ENCODE peak calls at places on chromosome 20, in eight cellular contexts. Z, W, O, N, K, X, L and Q are unnamed samples.

GRCh38 chr20:12649234-12649633 is 359.5 kb upstream of the SPTLC3 start:
- DNase-seq in Z (no peak), W (no peak), O (no peak), N (no peak), K (no peak), X (no peak), L (no peak), Q (no peak)

GRCh38 chr20:23046431-23046830 is 3.0 kb downstream of the THBD start:
- DNase-seq in Z (no peak), W (peak), O (no peak), N (peak), K (no peak), X (no peak), L (no peak), Q (no peak)

GRCh38 chr20:63738687-63739128 is 868 bp upstream of the SLC2A4RG start:
- DNase-seq in Z (no peak), W (no peak), O (peak), N (no peak), K (peak), X (no peak), L (no peak), Q (peak)

GRCh38 chr20:49593441-49594142 is 25.7 kb upstream of the PTGIS start:
- DNase-seq in Z (no peak), W (peak), O (no peak), N (no peak), K (no peak), X (no peak), L (no peak), Q (no peak)

GRCh38 chr20:32205502-32206382 is 1.8 kb downstream of the PLAGL2 start:
- DNase-seq in Z (peak), W (no peak), O (no peak), N (peak), K (no peak), X (no peak), L (no peak), Q (no peak)

GRCh38 chr20:6976535-6976934 is 209.0 kb downstream of the BMP2 start:
- DNase-seq in Z (peak), W (peak), O (no peak), N (peak), K (no peak), X (no peak), L (no peak), Q (no peak)

GRCh38 chr20:35319206-35320197 is 27.3 kb upstream of the FAM83C start:
- DNase-seq in Z (peak), W (peak), O (no peak), N (no peak), K (no peak), X (no peak), L (no peak), Q (no peak)

GRCh38 chr20:14924433-14924832 is 587.0 kb upstream of the FLRT3 start:
- DNase-seq in Z (no peak), W (peak), O (no peak), N (no peak), K (no peak), X (no peak), L (no peak), Q (no peak)

GRCh38 chr20:25296094-25297093 is 48.5 kb downstream of the PYGB start:
- DNase-seq in Z (peak), W (peak), O (no peak), N (peak), K (no peak), X (no peak), L (no peak), Q (no peak)

GRCh38 chr20:64245746-64246595 is 9.6 kb upstream of the PCMTD2 start:
- DNase-seq in Z (no peak), W (no peak), O (no peak), N (no peak), K (no peak), X (no peak), L (no peak), Q (no peak)

GRCh38 chr20:52060794-52061714 is 130.5 kb downstream of the ZFP64 start:
- DNase-seq in Z (peak), W (peak), O (no peak), N (no peak), K (no peak), X (no peak), L (no peak), Q (peak)

GRCh38 chr20:36613974-36614373 is 8.4 kb downstream of the RAB5IF start:
- DNase-seq in Z (peak), W (peak), O (no peak), N (no peak), K (no peak), X (no peak), L (no peak), Q (no peak)

GRCh38 chr20:11204926-11205768 is 531.3 kb upstream of the JAG1 start:
- DNase-seq in Z (peak), W (peak), O (peak), N (peak), K (peak), X (no peak), L (no peak), Q (peak)

GRCh38 chr20:4067600-4068261 is 52.4 kb upstream of the RNF24 start:
- DNase-seq in Z (peak), W (peak), O (peak), N (peak), K (no peak), X (no peak), L (no peak), Q (no peak)

GRCh38 chr20:62353289-62354030 is 13.7 kb downstream of the LAMA5 start:
- DNase-seq in Z (no peak), W (no peak), O (no peak), N (no peak), K (peak), X (no peak), L (no peak), Q (no peak)

GRCh38 chr20:62350629-62351422 is 16.3 kb downstream of the LAMA5 start:
- DNase-seq in Z (peak), W (no peak), O (no peak), N (no peak), K (peak), X (no peak), L (no peak), Q (no peak)

GRCh38 chr20:62354031-62354808 is 12.9 kb downstream of the LAMA5 start:
- DNase-seq in Z (no peak), W (no peak), O (no peak), N (no peak), K (no peak), X (no peak), L (no peak), Q (no peak)

GRCh38 chr20:62351469-62352401 is 15.4 kb downstream of the LAMA5 start:
- DNase-seq in Z (no peak), W (no peak), O (no peak), N (no peak), K (peak), X (no peak), L (no peak), Q (no peak)

GRCh38 chr20:62352402-62353288 is 14.5 kb downstream of the LAMA5 start:
- DNase-seq in Z (peak), W (peak), O (peak), N (no peak), K (peak), X (no peak), L (no peak), Q (no peak)
- TF ChIP-seq CTCF in Z (peak), W (peak), O (peak), N (no peak), K (peak), X (no peak), L (no peak), Q (no peak)

GRCh38 chr20:44068311-44068710 is 118.7 kb downstream of the JPH2 start:
- DNase-seq in Z (no peak), W (no peak), O (no peak), N (peak), K (no peak), X (no peak), L (no peak), Q (no peak)
- TF ChIP-seq CTCF in Z (no peak), W (no peak), O (no peak), N (peak), K (no peak), X (no peak), L (no peak), Q (no peak)

DNA sequence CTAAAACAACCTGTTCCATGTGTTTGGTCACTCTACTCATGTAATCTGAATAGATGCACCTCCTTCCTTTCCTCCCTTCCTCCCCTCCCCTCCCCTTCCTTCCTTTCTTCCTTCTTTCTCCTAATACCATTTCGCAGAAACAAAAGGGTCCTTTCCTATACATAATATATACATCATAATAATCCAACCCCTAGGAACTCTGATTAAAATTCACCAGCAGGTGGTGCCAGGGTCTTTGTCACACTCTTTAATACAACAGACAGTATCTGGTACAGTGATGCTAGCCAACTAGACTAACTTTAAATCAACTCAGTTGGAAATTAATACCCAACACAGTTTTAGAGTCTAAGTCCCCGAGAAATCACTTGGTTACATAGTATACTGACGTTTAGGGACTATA is 181.2 kb upstream of the SHLD1 start:
- DNase-seq in Z (peak), W (peak), O (no peak), N (peak), K (no peak), X (peak), L (no peak), Q (peak)
- TF ChIP-seq CTCF in Z (peak), W (peak), O (peak), N (peak), K (peak), X (peak), L (peak), Q (peak)

GRCh38 chr20:1227121-1227582 is 1.3 kb downstream of the RAD21L1 start:
- DNase-seq in Z (no peak), W (no peak), O (no peak), N (peak), K (no peak), X (no peak), L (no peak), Q (no peak)
- TF ChIP-seq CTCF in Z (no peak), W (no peak), O (no peak), N (no peak), K (no peak), X (no peak), L (no peak), Q (no peak)

GRCh38 chr20:62643521-62644043 is 1.3 kb downstream of the SLCO4A1 start:
- DNase-seq in Z (no peak), W (peak), O (no peak), N (no peak), K (no peak), X (no peak), L (no peak), Q (no peak)

GRCh38 chr20:62644044-62644795 is 1.9 kb downstream of the SLCO4A1 start:
- DNase-seq in Z (no peak), W (peak), O (no peak), N (no peak), K (no peak), X (no peak), L (no peak), Q (no peak)

GRCh38 chr20:62640870-62641748 is 1.2 kb upstream of the SLCO4A1 start:
- DNase-seq in Z (no peak), W (no peak), O (no peak), N (peak), K (no peak), X (no peak), L (no peak), Q (no peak)

GRCh38 chr20:62642666-62643520 is 590 bp downstream of the SLCO4A1 start:
- DNase-seq in Z (peak), W (peak), O (no peak), N (peak), K (no peak), X (peak), L (no peak), Q (no peak)

GRCh38 chr20:62641749-62642665 is at the start of gene SLCO4A1:
- DNase-seq in Z (peak), W (peak), O (peak), N (peak), K (peak), X (peak), L (no peak), Q (peak)
- TF ChIP-seq CTCF in Z (no peak), W (no peak), O (no peak), N (no peak), K (peak), X (no peak), L (no peak), Q (peak)

GRCh38 chr20:17571967-17572638 is 2.2 kb downstream of the DSTN start:
- DNase-seq in Z (peak), W (peak), O (no peak), N (no peak), K (no peak), X (no peak), L (no peak), Q (no peak)

GRCh38 chr20:17568972-17569471 is 853 bp upstream of the DSTN start:
- DNase-seq in Z (peak), W (peak), O (peak), N (no peak), K (peak), X (no peak), L (peak), Q (peak)

GRCh38 chr20:17569616-17570346 is at the start of gene DSTN:
- DNase-seq in Z (peak), W (peak), O (peak), N (peak), K (peak), X (peak), L (peak), Q (peak)

GRCh38 chr20:17571153-17571527 is 1.3 kb downstream of the DSTN start:
- DNase-seq in Z (peak), W (no peak), O (no peak), N (no peak), K (no peak), X (no peak), L (no peak), Q (no peak)

DNA sequence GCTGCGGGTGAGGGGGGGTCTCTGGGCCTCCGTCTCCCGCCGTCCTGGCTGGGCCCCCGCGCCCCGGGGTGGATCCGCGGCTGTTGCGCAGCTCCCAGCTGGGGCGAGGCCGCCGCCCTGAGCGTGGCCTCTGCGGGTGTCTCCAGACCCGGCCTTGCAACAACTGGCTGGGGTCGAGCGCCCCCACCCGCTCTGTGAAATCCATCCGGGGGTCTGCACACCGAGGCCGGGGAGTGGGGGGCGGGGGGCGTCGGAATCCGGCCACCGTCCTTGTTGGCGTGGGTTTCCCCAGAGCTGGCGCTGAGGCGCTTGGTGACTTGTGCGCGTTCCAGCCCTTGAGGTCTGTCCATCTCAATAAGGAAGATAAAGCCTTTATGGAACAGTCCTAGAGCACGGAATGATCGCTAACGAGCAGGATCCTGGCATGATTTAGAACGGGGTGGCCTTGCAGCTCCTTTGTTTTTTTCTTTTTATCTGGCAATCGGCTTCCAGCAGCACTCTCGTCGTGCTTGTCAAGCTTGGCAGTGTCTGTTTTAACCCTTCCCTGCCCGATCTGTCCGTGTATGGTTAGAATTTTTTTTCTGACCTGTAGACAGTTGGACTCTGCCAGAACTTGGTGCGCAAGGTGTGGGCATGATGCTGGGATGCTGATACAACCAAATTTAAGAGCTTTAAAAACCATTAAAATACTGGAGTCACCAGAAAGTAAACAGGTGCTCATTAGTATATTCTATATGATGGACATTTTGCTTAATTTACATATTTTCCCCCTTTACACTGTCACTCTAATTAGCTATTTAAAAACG is 675 bp downstream of the DSTN start:
- DNase-seq in Z (peak), W (peak), O (peak), N (peak), K (peak), X (peak), L (no peak), Q (peak)
- TF ChIP-seq CTCF in Z (no peak), W (peak), O (no peak), N (no peak), K (no peak), X (no peak), L (no peak), Q (no peak)

DNA sequence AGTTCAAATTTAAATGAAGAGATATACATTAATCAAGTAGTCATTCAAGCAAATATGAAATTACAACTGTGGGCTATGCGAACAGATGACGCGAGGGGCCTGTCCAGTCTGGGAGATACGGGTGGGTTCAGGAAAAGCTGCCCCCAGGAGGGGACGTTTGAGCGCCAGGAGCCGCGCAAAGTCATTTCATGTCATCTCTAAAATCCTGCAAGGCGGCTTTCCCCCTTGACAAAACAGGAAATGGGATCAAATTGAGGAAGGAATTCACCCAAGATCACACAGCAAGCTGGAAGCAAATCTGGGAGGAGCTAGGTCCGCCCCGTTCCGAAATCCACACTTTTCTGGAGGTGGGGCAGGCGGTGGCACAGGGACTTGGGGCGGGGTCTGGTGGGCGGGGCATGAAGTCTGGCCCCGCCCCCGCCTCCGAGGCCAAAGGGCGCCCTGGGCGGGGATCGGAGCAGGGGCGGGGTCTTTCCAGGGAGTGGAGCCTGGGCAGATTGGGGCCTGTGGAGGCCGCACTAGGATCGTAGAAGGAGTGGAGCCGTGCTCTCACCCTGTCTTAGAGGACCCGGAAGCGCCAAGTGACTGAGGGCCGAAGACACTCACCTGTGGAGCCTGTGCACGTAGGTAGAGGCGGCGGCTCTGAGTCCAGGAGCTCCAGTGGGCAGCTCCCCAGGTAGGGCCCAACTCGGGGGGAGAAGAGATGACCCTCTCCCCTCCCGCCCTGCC is at the start of gene LPIN3:
- DNase-seq in Z (peak), W (peak), O (peak), N (peak), K (peak), X (peak), L (no peak), Q (peak)
- TF ChIP-seq CTCF in Z (no peak), W (no peak), O (no peak), N (no peak), K (no peak), X (peak), L (peak), Q (peak)

GRCh38 chr20:33709398-33709797 is 10.7 kb downstream of the PXMP4 start:
- DNase-seq in Z (no peak), W (no peak), O (no peak), N (no peak), K (no peak), X (no peak), L (no peak), Q (no peak)
- TF ChIP-seq CTCF in Z (no peak), W (no peak), O (no peak), N (no peak), K (no peak), X (no peak), L (no peak), Q (no peak)

GRCh38 chr20:8018928-8019177 is 708 bp downstream of the TMX4 start:
- DNase-seq in Z (peak), W (no peak), O (no peak), N (no peak), K (no peak), X (peak), L (no peak), Q (no peak)
- TF ChIP-seq CTCF in Z (no peak), W (no peak), O (no peak), N (no peak), K (no peak), X (no peak), L (peak), Q (no peak)